ENCODE peak calls at places on chromosomes 5 and 9, in nine cellular contexts. One of them, this sample, is unnamed.

GRCh38 chr9:19369107-19369506 is 10.9 kb downstream of the RPS6 start:
- DNase-seq in sigmoid colon: no peak
- DNase-seq in GM12865: no peak
- DNase-seq in KG1: no peak
- DNase-seq in lung microvascular endothelial cell: peak
- DNase-seq in astrocyte of the spinal cord: no peak
- DNase-seq in B cell: no peak
- DNase-seq in small intestine: no peak
- DNase-seq in HFFc6: no peak
- DNase-seq in this sample: no peak

GRCh38 chr9:122837266-122837850 is 9.0 kb upstream of the PDCL start:
- DNase-seq in KG1: no peak
- DNase-seq in lung microvascular endothelial cell: no peak
- DNase-seq in sigmoid colon: no peak
- DNase-seq in GM12865: no peak
- DNase-seq in small intestine: no peak
- DNase-seq in HFFc6: no peak
- DNase-seq in astrocyte of the spinal cord: no peak
- DNase-seq in B cell: no peak
- DNase-seq in this sample: no peak

GRCh38 chr9:15149450-15149849 is 157.6 kb downstream of the TTC39B start:
- DNase-seq in KG1: no peak
- DNase-seq in GM12865: no peak
- DNase-seq in sigmoid colon: no peak
- DNase-seq in B cell: no peak
- DNase-seq in astrocyte of the spinal cord: no peak
- DNase-seq in lung microvascular endothelial cell: peak
- DNase-seq in small intestine: no peak
- DNase-seq in HFFc6: no peak
- DNase-seq in this sample: no peak

GRCh38 chr5:14685757-14686156 is 21.2 kb downstream of the OTULIN start:
- DNase-seq in HFFc6: peak
- DNase-seq in lung microvascular endothelial cell: peak
- DNase-seq in B cell: peak
- DNase-seq in KG1: peak
- DNase-seq in sigmoid colon: no peak
- DNase-seq in GM12865: peak
- DNase-seq in small intestine: peak
- DNase-seq in astrocyte of the spinal cord: peak
- DNase-seq in this sample: peak

GRCh38 chr9:4214506-4214905 is 85.4 kb downstream of the GLIS3 start:
- DNase-seq in small intestine: no peak
- DNase-seq in KG1: no peak
- DNase-seq in B cell: no peak
- DNase-seq in HFFc6: no peak
- DNase-seq in GM12865: no peak
- DNase-seq in astrocyte of the spinal cord: no peak
- DNase-seq in sigmoid colon: no peak
- DNase-seq in lung microvascular endothelial cell: no peak
- DNase-seq in this sample: no peak

GRCh38 chr5:151051066-151051930 is 29.5 kb downstream of the TNIP1 start:
- DNase-seq in B cell: peak
- DNase-seq in lung microvascular endothelial cell: peak
- DNase-seq in sigmoid colon: peak
- DNase-seq in astrocyte of the spinal cord: peak
- DNase-seq in KG1: peak
- DNase-seq in small intestine: peak
- DNase-seq in HFFc6: peak
- DNase-seq in GM12865: peak
- DNase-seq in this sample: peak

GRCh38 chr9:129446828-129447550 is 173.9 kb downstream of the C9orf50 start:
- DNase-seq in small intestine: no peak
- DNase-seq in B cell: no peak
- DNase-seq in GM12865: no peak
- DNase-seq in KG1: no peak
- DNase-seq in HFFc6: no peak
- DNase-seq in astrocyte of the spinal cord: no peak
- DNase-seq in lung microvascular endothelial cell: no peak
- DNase-seq in sigmoid colon: no peak
- DNase-seq in this sample: no peak

GRCh38 chr5:5658226-5658625 is 235.7 kb downstream of the ICE1 start:
- DNase-seq in HFFc6: peak
- DNase-seq in KG1: no peak
- DNase-seq in astrocyte of the spinal cord: peak
- DNase-seq in GM12865: peak
- DNase-seq in sigmoid colon: peak
- DNase-seq in B cell: no peak
- DNase-seq in lung microvascular endothelial cell: no peak
- DNase-seq in small intestine: peak
- DNase-seq in this sample: no peak

GRCh38 chr5:129171194-129171944 is 76.8 kb downstream of the ISOC1 start:
- DNase-seq in lung microvascular endothelial cell: no peak
- DNase-seq in small intestine: no peak
- DNase-seq in HFFc6: no peak
- DNase-seq in GM12865: no peak
- DNase-seq in B cell: no peak
- DNase-seq in KG1: no peak
- DNase-seq in astrocyte of the spinal cord: no peak
- DNase-seq in sigmoid colon: no peak
- DNase-seq in this sample: no peak

GRCh38 chr9:123364241-123364824 is 8.3 kb downstream of the CRB2 start:
- DNase-seq in HFFc6: no peak
- DNase-seq in B cell: no peak
- DNase-seq in lung microvascular endothelial cell: peak
- DNase-seq in small intestine: no peak
- DNase-seq in KG1: no peak
- DNase-seq in astrocyte of the spinal cord: peak
- DNase-seq in GM12865: peak
- DNase-seq in sigmoid colon: no peak
- DNase-seq in this sample: no peak

GRCh38 chr5:129244478-129244877 is 149.9 kb downstream of the ISOC1 start:
- DNase-seq in small intestine: no peak
- DNase-seq in astrocyte of the spinal cord: no peak
- DNase-seq in GM12865: no peak
- DNase-seq in KG1: no peak
- DNase-seq in B cell: no peak
- DNase-seq in HFFc6: no peak
- DNase-seq in lung microvascular endothelial cell: no peak
- DNase-seq in sigmoid colon: no peak
- DNase-seq in this sample: no peak

GRCh38 chr9:4237748-4238511 is 61.9 kb downstream of the GLIS3 start:
- DNase-seq in lung microvascular endothelial cell: peak
- DNase-seq in astrocyte of the spinal cord: peak
- DNase-seq in sigmoid colon: no peak
- DNase-seq in GM12865: peak
- DNase-seq in KG1: no peak
- DNase-seq in small intestine: no peak
- DNase-seq in HFFc6: no peak
- DNase-seq in B cell: no peak
- DNase-seq in this sample: no peak

GRCh38 chr5:154403776-154404387 is 41.9 kb upstream of the SAP30L start:
- DNase-seq in lung microvascular endothelial cell: no peak
- DNase-seq in small intestine: no peak
- DNase-seq in KG1: no peak
- DNase-seq in HFFc6: peak
- DNase-seq in GM12865: no peak
- DNase-seq in B cell: no peak
- DNase-seq in astrocyte of the spinal cord: no peak
- DNase-seq in sigmoid colon: no peak
- DNase-seq in this sample: no peak

GRCh38 chr5:150291388-150292385 is 2.1 kb upstream of the CAMK2A start:
- DNase-seq in sigmoid colon: peak
- DNase-seq in HFFc6: no peak
- DNase-seq in astrocyte of the spinal cord: peak
- DNase-seq in GM12865: no peak
- DNase-seq in lung microvascular endothelial cell: no peak
- DNase-seq in small intestine: no peak
- DNase-seq in KG1: no peak
- DNase-seq in B cell: no peak
- DNase-seq in this sample: no peak

GRCh38 chr9:126697350-126697749 is 83.6 kb downstream of the LMX1B start:
- DNase-seq in lung microvascular endothelial cell: no peak
- DNase-seq in KG1: no peak
- DNase-seq in GM12865: no peak
- DNase-seq in astrocyte of the spinal cord: no peak
- DNase-seq in HFFc6: no peak
- DNase-seq in small intestine: no peak
- DNase-seq in B cell: peak
- DNase-seq in sigmoid colon: peak
- DNase-seq in this sample: no peak

GRCh38 chr5:111975133-111975532 is 218.1 kb upstream of the NREP start:
- DNase-seq in GM12865: no peak
- DNase-seq in astrocyte of the spinal cord: no peak
- DNase-seq in lung microvascular endothelial cell: no peak
- DNase-seq in HFFc6: no peak
- DNase-seq in sigmoid colon: no peak
- DNase-seq in KG1: no peak
- DNase-seq in small intestine: no peak
- DNase-seq in B cell: no peak
- DNase-seq in this sample: no peak

GRCh38 chr9:127418037-127418471 is 6.1 kb upstream of the ZNF79 start:
- DNase-seq in lung microvascular endothelial cell: peak
- DNase-seq in astrocyte of the spinal cord: no peak
- DNase-seq in B cell: peak
- DNase-seq in small intestine: peak
- DNase-seq in GM12865: peak
- DNase-seq in KG1: no peak
- DNase-seq in HFFc6: no peak
- DNase-seq in sigmoid colon: no peak
- DNase-seq in this sample: peak

GRCh38 chr5:1357946-1358725 is 13.2 kb upstream of the CLPTM1L start:
- DNase-seq in lung microvascular endothelial cell: no peak
- DNase-seq in GM12865: no peak
- DNase-seq in sigmoid colon: no peak
- DNase-seq in HFFc6: no peak
- DNase-seq in KG1: no peak
- DNase-seq in B cell: no peak
- DNase-seq in small intestine: no peak
- DNase-seq in astrocyte of the spinal cord: no peak
- DNase-seq in this sample: no peak

GRCh38 chr5:138408023-138408422 is 30.8 kb upstream of the REEP2 start:
- DNase-seq in B cell: no peak
- DNase-seq in GM12865: peak
- DNase-seq in small intestine: peak
- DNase-seq in KG1: no peak
- DNase-seq in HFFc6: no peak
- DNase-seq in sigmoid colon: no peak
- DNase-seq in astrocyte of the spinal cord: no peak
- DNase-seq in lung microvascular endothelial cell: no peak
- DNase-seq in this sample: peak

GRCh38 chr9:133151601-133152525 is 11.9 kb downstream of the GBGT1 start:
- DNase-seq in KG1: no peak
- DNase-seq in lung microvascular endothelial cell: peak
- DNase-seq in small intestine: no peak
- DNase-seq in GM12865: no peak
- DNase-seq in astrocyte of the spinal cord: no peak
- DNase-seq in HFFc6: no peak
- DNase-seq in sigmoid colon: no peak
- DNase-seq in B cell: no peak
- DNase-seq in this sample: no peak

GRCh38 chr9:13508086-13508485 is 228.6 kb upstream of the MPDZ start:
- DNase-seq in small intestine: no peak
- DNase-seq in sigmoid colon: no peak
- DNase-seq in B cell: no peak
- DNase-seq in KG1: no peak
- DNase-seq in astrocyte of the spinal cord: no peak
- DNase-seq in HFFc6: no peak
- DNase-seq in lung microvascular endothelial cell: no peak
- DNase-seq in GM12865: no peak
- DNase-seq in this sample: no peak

GRCh38 chr9:85900504-85901201 is 40.3 kb upstream of the NAA35 start:
- DNase-seq in HFFc6: peak
- DNase-seq in astrocyte of the spinal cord: peak
- DNase-seq in KG1: peak
- DNase-seq in sigmoid colon: no peak
- DNase-seq in lung microvascular endothelial cell: peak
- DNase-seq in small intestine: peak
- DNase-seq in GM12865: peak
- DNase-seq in B cell: no peak
- DNase-seq in this sample: peak

GRCh38 chr9:124084087-124084486 is 72.5 kb downstream of the LHX2 start:
- DNase-seq in B cell: no peak
- DNase-seq in small intestine: no peak
- DNase-seq in sigmoid colon: no peak
- DNase-seq in lung microvascular endothelial cell: no peak
- DNase-seq in astrocyte of the spinal cord: no peak
- DNase-seq in KG1: no peak
- DNase-seq in GM12865: no peak
- DNase-seq in HFFc6: no peak
- DNase-seq in this sample: no peak

GRCh38 chr9:114037249-114037648 is 40.9 kb downstream of the AMBP start:
- DNase-seq in B cell: no peak
- DNase-seq in sigmoid colon: no peak
- DNase-seq in astrocyte of the spinal cord: no peak
- DNase-seq in small intestine: no peak
- DNase-seq in KG1: no peak
- DNase-seq in HFFc6: no peak
- DNase-seq in GM12865: no peak
- DNase-seq in lung microvascular endothelial cell: no peak
- DNase-seq in this sample: peak

GRCh38 chr5:111384220-111384619 is 128.1 kb downstream of the STARD4 start:
- DNase-seq in KG1: no peak
- DNase-seq in lung microvascular endothelial cell: no peak
- DNase-seq in HFFc6: no peak
- DNase-seq in sigmoid colon: no peak
- DNase-seq in astrocyte of the spinal cord: peak
- DNase-seq in small intestine: no peak
- DNase-seq in GM12865: no peak
- DNase-seq in B cell: no peak
- DNase-seq in this sample: no peak

GRCh38 chr5:68780299-68780960 is 313.4 kb upstream of the SLC30A5 start:
- DNase-seq in astrocyte of the spinal cord: no peak
- DNase-seq in sigmoid colon: no peak
- DNase-seq in KG1: no peak
- DNase-seq in HFFc6: no peak
- DNase-seq in GM12865: peak
- DNase-seq in small intestine: no peak
- DNase-seq in lung microvascular endothelial cell: no peak
- DNase-seq in B cell: no peak
- DNase-seq in this sample: no peak

GRCh38 chr9:88532320-88532719 is 2.7 kb upstream of the NXNL2 start:
- DNase-seq in astrocyte of the spinal cord: peak
- DNase-seq in B cell: no peak
- DNase-seq in KG1: no peak
- DNase-seq in sigmoid colon: no peak
- DNase-seq in HFFc6: no peak
- DNase-seq in lung microvascular endothelial cell: peak
- DNase-seq in GM12865: no peak
- DNase-seq in small intestine: no peak
- DNase-seq in this sample: no peak

GRCh38 chr5:3615829-3616228 is 20.2 kb downstream of the IRX1 start:
- DNase-seq in sigmoid colon: no peak
- DNase-seq in HFFc6: no peak
- DNase-seq in B cell: no peak
- DNase-seq in lung microvascular endothelial cell: no peak
- DNase-seq in small intestine: no peak
- DNase-seq in astrocyte of the spinal cord: no peak
- DNase-seq in KG1: no peak
- DNase-seq in GM12865: no peak
- DNase-seq in this sample: no peak